ENCODE peak calls at places on chromosome X, in five cellular contexts. X is lower leg skin, N is NAMALWA, K is activated T-helper 1 cell treated with Interleukin-2 at 50 U/mL for 16 hours, F is astrocyte of the spinal cord. M is an unnamed sample.

GRCh38 chrX:19017271-19017670 is 33.4 kb upstream of the PHKA2 start:
- DNase-seq in X (no peak), N (peak), K (no peak), F (no peak), M (no peak)

GRCh38 chrX:133402042-133402453 is 13.2 kb downstream of the GPC4 start:
- DNase-seq in X (peak), N (no peak), K (no peak), F (peak), M (no peak)

GRCh38 chrX:103699243-103699642 is 11.5 kb upstream of the TMEM31 start:
- DNase-seq in X (no peak), N (no peak), K (no peak), F (no peak), M (no peak)

GRCh38 chrX:40105016-40105790 is 7.4 kb upstream of the BCOR start:
- DNase-seq in X (no peak), N (peak), K (no peak), F (no peak), M (no peak)

GRCh38 chrX:129932792-129933321 is 26.9 kb downstream of the UTP14A start:
- DNase-seq in X (no peak), N (no peak), K (no peak), F (no peak), M (no peak)

GRCh38 chrX:136577562-136577961 is 45.5 kb downstream of the VGLL1 start:
- DNase-seq in X (no peak), N (peak), K (peak), F (peak), M (peak)

GRCh38 chrX:2424317-2424716 is 76.5 kb downstream of the DHRSX start:
- DNase-seq in X (no peak), N (no peak), K (no peak), F (no peak), M (no peak)

GRCh38 chrX:49129427-49129826 is 5.9 kb upstream of the GPKOW start:
- DNase-seq in X (no peak), N (peak), K (no peak), F (no peak), M (peak)

GRCh38 chrX:139739138-139739537 is 31.2 kb upstream of the MCF2 start:
- DNase-seq in X (no peak), N (no peak), K (no peak), F (peak), M (no peak)

GRCh38 chrX:13371191-13371590 is 51.3 kb upstream of the ATXN3L start:
- DNase-seq in X (no peak), N (no peak), K (no peak), F (no peak), M (no peak)

GRCh38 chrX:19627533-19627932 is 112.2 kb upstream of the MAP3K15 start:
- DNase-seq in X (no peak), N (no peak), K (no peak), F (no peak), M (no peak)

GRCh38 chrX:53356186-53356585 is 66.3 kb downstream of the SMC1A start:
- DNase-seq in X (no peak), N (peak), K (no peak), F (no peak), M (no peak)

GRCh38 chrX:151702021-151702714 is 6.9 kb downstream of the PRRG3 start:
- DNase-seq in X (peak), N (no peak), K (no peak), F (no peak), M (no peak)

GRCh38 chrX:109577055-109577454 is 40.4 kb downstream of the NXT2 start:
- DNase-seq in X (no peak), N (no peak), K (no peak), F (no peak), M (no peak)

GRCh38 chrX:17682259-17682658 is 55.0 kb upstream of the SCML1 start:
- DNase-seq in X (no peak), N (no peak), K (no peak), F (no peak), M (no peak)

GRCh38 chrX:150035531-150035930 is 97.2 kb upstream of the EOLA2 start:
- DNase-seq in X (no peak), N (no peak), K (no peak), F (no peak), M (no peak)

GRCh38 chrX:17584248-17584681 is 153.0 kb upstream of the SCML1 start:
- DNase-seq in X (no peak), N (no peak), K (no peak), F (peak), M (no peak)

GRCh38 chrX:109352121-109352556 is 129.7 kb downstream of the GUCY2F start:
- DNase-seq in X (no peak), N (no peak), K (no peak), F (peak), M (no peak)

GRCh38 chrX:120145295-120145925 is 13.0 kb upstream of the RHOXF2 start:
- DNase-seq in X (no peak), N (no peak), K (no peak), F (no peak), M (no peak)

GRCh38 chrX:78997870-78998558 is 52.8 kb downstream of the P2RY10 start:
- DNase-seq in X (peak), N (peak), K (peak), F (no peak), M (no peak)

GRCh38 chrX:69015156-69015555 is 150.1 kb downstream of the PJA1 start:
- DNase-seq in X (peak), N (no peak), K (no peak), F (no peak), M (no peak)

GRCh38 chrX:153724252-153725038 is at the start of the genes ABCD1 and BCAP31:
- DNase-seq in X (peak), N (peak), K (peak), F (peak), M (peak)

GRCh38 chrX:110665636-110666035 is 130.0 kb downstream of the CHRDL1 start:
- DNase-seq in X (no peak), N (peak), K (no peak), F (peak), M (peak)

GRCh38 chrX:119654112-119654531 is 38.8 kb downstream of the SEPTIN6 start:
- DNase-seq in X (no peak), N (no peak), K (no peak), F (peak), M (peak)